ENCODE peak calls at places on chromosomes 7 and 10, in four cellular contexts. C is sigmoid colon, U is upper lobe of left lung, F is tibial nerve. S is an unnamed sample.

GRCh38 chr10:33276282-33276923 is 58.1 kb downstream of the NRP1 start:
- DNase-seq in F (no peak), U (no peak), C (no peak), S (no peak)

GRCh38 chr10:132743925-132744490 is 41.9 kb downstream of the NKX6-2 start:
- DNase-seq in C (no peak), U (peak; percentile 48), F (no peak), S (no peak)

GRCh38 chr10:70176441-70176840 is 6.1 kb upstream of the SAR1A start:
- DNase-seq in C (no peak), U (no peak), F (no peak), S (no peak)

GRCh38 chr7:44079221-44080021 is 2.9 kb downstream of the POLM start:
- DNase-seq in U (no peak), F (no peak), C (no peak), S (peak; percentile 31)

GRCh38 chr10:15035385-15036301 is 8.1 kb upstream of the OLAH start:
- DNase-seq in U (no peak), C (no peak), F (peak; percentile 20), S (no peak)

GRCh38 chr10:86411281-86411841 is 44.8 kb upstream of the GRID1 start:
- DNase-seq in F (no peak), U (no peak), C (no peak), S (no peak)

GRCh38 chr7:126696639-126697038 is 556.1 kb downstream of the GRM8 start:
- DNase-seq in U (no peak), F (no peak), C (no peak), S (no peak)

GRCh38 chr7:143285806-143286521 is 1.2 kb downstream of the TMEM139 start:
- DNase-seq in F (no peak), U (no peak), C (no peak), S (no peak)

GRCh38 chr10:73495884-73496674 is at the start of gene PPP3CB:
- DNase-seq in U (peak; percentile 98), F (peak; percentile 91), C (peak; percentile 93), S (peak; percentile 91)
- TF ChIP-seq EP300 in U (no peak), F (no peak), C (no peak), S (no peak)

GRCh38 chr7:125084196-125084595 is 154.6 kb upstream of the POT1 start:
- DNase-seq in U (no peak), F (no peak), C (no peak), S (no peak)
- TF ChIP-seq POLR2A in U (no peak), F (no peak), C (no peak), S (no peak)

GRCh38 chr7:140512317-140513000 is 33.2 kb upstream of the MKRN1 start:
- DNase-seq in U (no peak), C (peak; percentile 72), F (peak; percentile 13), S (peak; percentile 58)

GRCh38 chr7:140506788-140507464 is 27.6 kb upstream of the MKRN1 start:
- DNase-seq in C (peak; percentile 91), U (no peak), F (no peak), S (peak; percentile 26)

GRCh38 chr7:140509789-140510188 is 30.5 kb upstream of the MKRN1 start:
- DNase-seq in U (no peak), F (no peak), C (no peak), S (no peak)
- TF ChIP-seq EP300 in U (no peak), F (no peak), C (no peak), S (no peak)

DNA sequence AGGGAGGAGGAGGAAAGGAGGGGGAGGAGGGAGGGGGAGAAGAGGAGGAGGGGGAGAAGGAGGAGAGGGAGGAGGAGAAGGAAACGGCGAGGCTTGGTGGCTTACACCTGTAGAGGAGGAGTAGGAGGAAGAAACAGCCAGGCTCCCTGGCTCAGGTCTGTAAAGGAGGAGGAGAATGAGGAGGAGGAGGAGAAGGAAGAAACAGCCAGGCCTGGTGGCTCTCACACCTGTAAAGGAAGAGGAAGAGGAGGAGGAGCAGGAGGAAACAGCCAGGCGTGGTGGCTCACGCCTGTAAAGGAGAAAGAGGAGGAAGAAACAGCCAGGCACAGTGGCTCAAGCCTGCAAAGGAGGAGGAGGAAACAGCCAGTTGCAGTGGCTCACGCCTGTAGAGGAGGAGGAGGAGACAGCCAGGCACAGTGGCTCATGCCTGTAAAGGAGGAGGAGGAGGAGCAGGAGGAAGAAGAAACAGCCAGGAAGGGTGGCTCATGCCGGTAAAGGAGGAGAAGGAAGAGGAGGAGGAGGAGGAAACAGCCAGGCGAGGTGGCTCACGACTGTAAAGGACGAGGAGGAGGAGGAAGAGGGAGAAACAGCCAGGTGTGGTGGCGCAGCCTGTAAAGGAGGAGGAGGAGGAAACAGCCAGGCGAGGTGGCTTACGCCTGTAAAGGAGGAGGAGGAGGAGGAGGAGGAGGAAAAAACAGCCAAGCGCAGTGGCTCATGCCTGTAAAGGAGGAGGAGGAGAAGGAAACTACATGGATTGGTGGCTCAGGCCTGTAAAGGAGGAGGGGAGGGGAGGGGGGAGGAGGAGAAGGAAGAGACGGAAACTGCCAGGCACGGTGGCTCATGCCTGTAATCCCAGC is 14.9 kb upstream of the CRCP start:
- DNase-seq in U (no peak), F (peak; percentile 75), C (peak; percentile 92), S (peak; percentile 77)
- TF ChIP-seq POLR2A in U (peak; percentile 71), F (no peak), C (peak; percentile 53), S (peak; percentile 48)

DNA sequence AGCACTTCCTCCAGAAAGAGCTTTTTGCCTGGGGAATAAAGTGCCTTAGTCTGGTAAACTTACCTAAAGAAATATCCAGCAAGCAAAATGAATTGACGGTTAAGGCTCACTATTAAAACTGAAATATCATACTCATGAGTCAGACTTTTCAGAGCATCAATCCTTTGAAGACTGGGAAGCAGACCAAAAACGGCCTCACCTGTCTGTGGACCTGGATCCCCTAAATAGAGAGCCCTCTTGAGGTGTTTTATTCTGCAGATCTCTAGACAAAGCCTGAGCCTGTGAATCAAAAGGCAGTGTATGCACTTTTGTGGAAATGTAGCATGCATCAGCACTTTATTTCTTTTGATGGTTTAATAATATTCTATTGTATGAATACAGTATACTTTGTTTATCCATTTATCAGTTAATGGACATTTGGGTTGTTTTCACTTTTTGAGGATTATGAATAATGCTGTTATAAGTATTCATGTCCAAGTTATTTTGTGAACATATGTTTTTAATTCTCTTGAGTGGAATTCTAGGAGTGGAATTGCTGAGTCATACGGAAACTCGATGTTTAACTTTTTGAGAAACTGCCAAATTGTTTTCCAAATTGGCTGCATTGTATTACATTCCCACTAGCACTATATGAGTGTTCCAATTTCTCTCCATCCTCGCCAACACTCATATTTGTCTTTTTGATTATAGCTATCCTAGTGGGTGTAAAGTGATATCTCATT is 449.0 kb upstream of the IGFBP3 start:
- DNase-seq in U (no peak), C (no peak), F (no peak), S (no peak)
- TF ChIP-seq EP300 in U (no peak), C (no peak), F (no peak), S (no peak)

GRCh38 chr7:74220229-74220628 is 10.4 kb downstream of the LAT2 start:
- DNase-seq in U (peak; percentile 49), F (no peak), C (no peak), S (no peak)
- TF ChIP-seq POLR2A in U (no peak), F (no peak), C (no peak), S (no peak)

DNA sequence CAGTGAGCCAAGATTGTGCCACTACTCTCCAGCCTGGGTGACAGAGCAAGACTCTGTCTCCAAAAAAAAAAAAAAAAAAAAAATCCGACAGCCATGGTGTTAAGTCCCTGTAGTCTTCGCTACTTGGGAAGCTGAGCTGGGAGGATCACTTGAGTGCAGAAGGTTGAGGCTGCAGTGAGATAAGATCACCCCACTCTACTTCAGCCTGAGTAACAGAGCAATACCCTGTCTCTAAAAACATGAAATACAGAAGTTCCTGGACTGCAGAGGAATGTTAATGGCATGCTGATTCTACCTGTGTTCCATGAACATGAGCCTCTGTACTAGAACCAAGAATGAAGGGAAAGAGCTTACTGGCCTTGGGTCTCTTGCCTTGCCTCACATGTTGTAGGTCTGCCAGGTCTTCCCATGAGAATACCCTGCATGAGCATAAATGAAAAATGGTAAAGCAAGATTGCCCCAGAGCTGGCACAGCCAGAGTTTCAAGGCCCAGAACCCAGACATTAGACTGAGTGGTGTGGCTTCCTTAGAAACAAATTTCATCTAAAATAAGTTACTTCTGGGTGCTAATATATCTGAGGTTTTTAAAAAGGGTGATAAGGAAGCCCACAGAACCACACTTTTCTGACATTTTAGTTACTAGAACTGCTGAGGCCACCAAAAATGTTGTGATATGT is 8.6 kb downstream of the YAE1 start:
- DNase-seq in F (no peak), U (no peak), C (no peak), S (no peak)
- TF ChIP-seq EP300 in F (no peak), U (no peak), C (no peak), S (no peak)

GRCh38 chr10:28623483-28623882 is 53.8 kb upstream of the BAMBI start:
- DNase-seq in U (no peak), C (no peak), F (no peak), S (no peak)
- TF ChIP-seq POLR2A in U (no peak), C (no peak), F (no peak), S (no peak)

GRCh38 chr10:83274088-83274487 is 865.2 kb upstream of the GHITM start:
- DNase-seq in F (no peak), U (no peak), C (no peak), S (no peak)
- TF ChIP-seq EP300 in F (no peak), U (no peak), C (no peak), S (no peak)

GRCh38 chr10:89302628-89303027 is 782 bp downstream of the IFIT2 start:
- DNase-seq in F (no peak), U (no peak), C (no peak), S (no peak)

GRCh38 chr10:89301231-89301630 is 615 bp upstream of the IFIT2 start:
- DNase-seq in U (no peak), C (no peak), F (peak; percentile 51), S (no peak)

GRCh38 chr10:89299031-89299430 is 2.8 kb upstream of the IFIT2 start:
- DNase-seq in F (no peak), C (no peak), U (no peak), S (no peak)

GRCh38 chr10:89303161-89303560 is 1.3 kb downstream of the IFIT2 start:
- DNase-seq in C (no peak), F (no peak), U (no peak), S (no peak)

GRCh38 chr10:89301721-89302445 is at the start of gene IFIT2:
- DNase-seq in C (no peak), U (no peak), F (no peak), S (peak; percentile 47)
- TF ChIP-seq POLR2A in C (no peak), U (peak; percentile 79), F (no peak), S (peak; percentile 42)

S was measured in ovary.